ENCODE peak calls at places on chromosomes 16 and 17, in ten cellular contexts. U, H, J, D, O, I, L, E, Z and R are unnamed samples. For H3K27me3, the result is how much of the 10 kb centered on the place peaks cover.

GRCh38 chr16:67552476-67552875 is 9.8 kb upstream of the CTCF start:
- DNase-seq in D (no peak), I (no peak), E (no peak), L (no peak), J (no peak), U (no peak), Z (no peak), O (peak), H (no peak), R (no peak)

GRCh38 chr16:3950343-3951193 is 70.1 kb upstream of the CREBBP start:
- DNase-seq in H (peak), J (no peak), I (no peak), U (no peak), Z (peak), E (no peak), D (peak), L (peak), O (no peak), R (no peak)

GRCh38 chr17:47797797-47798196 is 23.8 kb downstream of the OSBPL7 start:
- DNase-seq in J (peak), I (no peak), O (no peak), Z (no peak), U (no peak), E (no peak), L (no peak), D (peak), H (peak), R (no peak)

GRCh38 chr17:28969706-28970393 is 18.5 kb upstream of the PHF12 start:
- DNase-seq in D (no peak), J (no peak), E (no peak), I (peak), Z (no peak), L (no peak), O (no peak), H (no peak), U (no peak), R (no peak)

GRCh38 chr17:63832455-63832854 is 5.0 kb upstream of the FTSJ3 start:
- DNase-seq in U (no peak), E (no peak), H (no peak), L (no peak), Z (no peak), I (no peak), J (peak), O (no peak), D (no peak), R (no peak)

GRCh38 chr16:14559809-14560227 is 70.2 kb downstream of the PARN start:
- DNase-seq in L (no peak), U (no peak), E (no peak), H (peak), I (no peak), D (no peak), Z (no peak), J (no peak), O (no peak), R (no peak)

GRCh38 chr16:30747331-30747730 is 894 bp upstream of the PHKG2 start:
- DNase-seq in Z (peak), D (no peak), L (no peak), H (peak), J (no peak), I (no peak), O (no peak), E (no peak), U (no peak), R (no peak)

GRCh38 chr17:78875738-78876597 is 27.0 kb downstream of the CEP295NL start:
- DNase-seq in O (no peak), U (no peak), H (peak), Z (peak), E (no peak), D (peak), L (no peak), J (no peak), I (no peak), R (no peak)

GRCh38 chr16:60001523-60001922 is 1267.4 kb upstream of the GOT2 start:
- DNase-seq in O (no peak), L (no peak), U (no peak), E (no peak), D (no peak), H (no peak), Z (no peak), I (no peak), J (no peak), R (no peak)

GRCh38 chr17:2227025-2227699 is 76.4 kb downstream of the SMG6 start:
- DNase-seq in D (no peak), U (no peak), O (no peak), J (no peak), Z (no peak), L (no peak), E (no peak), I (no peak), H (no peak), R (no peak)

GRCh38 chr17:6145946-6146345 is 75.8 kb downstream of the WSCD1 start:
- DNase-seq in J (no peak), L (no peak), D (no peak), I (no peak), O (no peak), U (no peak), Z (no peak), E (no peak), H (no peak), R (no peak)

GRCh38 chr16:68754117-68754792 is 17.2 kb downstream of the CDH1 start:
- DNase-seq in L (no peak), H (no peak), D (no peak), Z (peak), E (no peak), O (no peak), I (no peak), J (no peak), U (no peak), R (no peak)

GRCh38 chr16:89564476-89565255 is 4.2 kb downstream of the RPL13 start:
- DNase-seq in O (no peak), I (peak), Z (no peak), D (peak), L (no peak), J (peak), E (no peak), H (no peak), U (no peak), R (no peak)

GRCh38 chr16:55562936-55563335 is 3.5 kb upstream of the CAPNS2 start:
- DNase-seq in D (no peak), L (no peak), Z (no peak), E (no peak), H (peak), U (no peak), I (no peak), O (no peak), J (no peak), R (no peak)
- H3K27me3 ChIP-seq in D (under half), L (under half), Z (under half), E (under half), H (under half), U (under half), I (under half), O (under half), J (under half), R (under half)

GRCh38 chr16:17275076-17275732 is 195.6 kb downstream of the XYLT1 start:
- DNase-seq in L (peak), Z (no peak), I (no peak), D (no peak), U (no peak), O (no peak), J (no peak), H (no peak), E (no peak), R (no peak)
- H3K27ac ChIP-seq in L (peak), Z (no peak), I (peak), D (no peak), U (no peak), O (no peak), J (no peak), H (no peak), E (no peak), R (no peak)

GRCh38 chr17:42052478-42052877 is 2.1 kb upstream of the C17orf113 start:
- DNase-seq in Z (no peak), E (no peak), L (no peak), D (no peak), U (no peak), J (no peak), I (no peak), O (no peak), H (no peak), R (no peak)
- H3K27me3 ChIP-seq in Z (under half), E (under half), L (under half), D (under half), U (under half), J (under half), I (under half), O (under half), H (under half), R (under half)

GRCh38 chr17:907725-908124 is 71.9 kb downstream of the NXN start:
- DNase-seq in J (no peak), H (no peak), L (no peak), Z (no peak), E (no peak), O (no peak), D (no peak), U (no peak), I (no peak), R (no peak)

GRCh38 chr17:915416-916201 is 64.0 kb downstream of the NXN start:
- DNase-seq in J (peak), E (no peak), U (no peak), I (no peak), L (peak), D (no peak), O (no peak), Z (no peak), H (peak), R (no peak)

GRCh38 chr17:910503-911194 is 68.9 kb downstream of the NXN start:
- DNase-seq in U (no peak), D (no peak), L (no peak), J (no peak), I (no peak), O (no peak), E (no peak), H (no peak), Z (no peak), R (no peak)

GRCh38 chr17:913207-913606 is 66.4 kb downstream of the NXN start:
- DNase-seq in E (no peak), H (no peak), J (no peak), O (no peak), I (no peak), L (no peak), U (no peak), Z (no peak), D (no peak), R (no peak)

GRCh38 chr17:909642-910323 is 69.8 kb downstream of the NXN start:
- DNase-seq in Z (no peak), I (no peak), U (no peak), L (no peak), J (no peak), H (peak), O (no peak), D (no peak), E (no peak), R (no peak)
- H3K27ac ChIP-seq in Z (no peak), I (no peak), U (no peak), L (peak), J (peak), H (peak), O (no peak), D (no peak), E (peak), R (no peak)

DNA sequence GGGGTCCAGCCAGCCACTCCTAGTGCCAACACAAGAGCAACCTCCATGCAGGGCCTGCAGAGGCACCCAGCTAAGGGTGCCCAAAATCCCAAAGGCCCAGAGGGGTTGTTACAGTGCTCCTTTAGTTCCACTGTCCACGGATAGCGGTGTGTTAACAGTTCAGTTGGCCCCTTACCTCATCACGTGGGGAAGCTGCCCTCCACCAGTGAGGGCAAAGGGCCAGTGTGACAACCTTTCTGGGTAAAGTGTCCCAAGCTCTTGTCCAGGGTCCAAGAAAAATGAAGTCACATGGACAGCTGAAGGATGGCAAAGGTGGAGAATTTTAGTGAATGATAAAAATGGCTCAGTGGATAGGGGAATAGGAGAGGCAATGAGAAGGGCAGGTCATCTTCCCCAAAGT is 8.7 kb upstream of the MKS1 start:
- DNase-seq in U (no peak), D (no peak), L (no peak), Z (no peak), H (no peak), E (no peak), I (no peak), J (no peak), O (no peak), R (no peak)
- H3K27me3 ChIP-seq in U (under half), D (under half), L (under half), Z (under half), H (under half), E (under half), I (under half), J (under half), O (under half), R (under half)

GRCh38 chr17:57407287-57408063 is 151.2 kb downstream of the MSI2 start:
- DNase-seq in H (no peak), Z (peak), J (peak), L (peak), D (no peak), I (no peak), U (no peak), E (no peak), O (no peak), R (no peak)

GRCh38 chr17:57405486-57406072 is 149.3 kb downstream of the MSI2 start:
- DNase-seq in L (no peak), H (no peak), J (no peak), U (no peak), O (no peak), I (no peak), Z (no peak), E (no peak), D (no peak), R (no peak)

GRCh38 chr17:57408064-57408811 is 151.9 kb downstream of the MSI2 start:
- DNase-seq in E (no peak), I (no peak), O (no peak), Z (peak), D (peak), U (no peak), L (no peak), J (peak), H (no peak), R (peak)

GRCh38 chr17:57406131-57406980 is 150.0 kb downstream of the MSI2 start:
- DNase-seq in U (no peak), D (no peak), L (peak), E (no peak), I (no peak), O (no peak), J (peak), Z (peak), H (peak), R (no peak)

GRCh38 chr17:57406981-57407286 is 150.6 kb downstream of the MSI2 start:
- DNase-seq in U (no peak), D (no peak), L (no peak), J (no peak), H (no peak), I (no peak), O (no peak), Z (no peak), E (no peak), R (no peak)
- H3K27ac ChIP-seq in U (no peak), D (peak), L (peak), J (peak), H (peak), I (no peak), O (no peak), Z (peak), E (no peak), R (no peak)